ENCODE peak calls at places on chromosome 1, in six cellular contexts. Q is ovary, N is GM12892, U is NB4, T is IMR-90, G is breast epithelium. I is an unnamed sample.

GRCh38 chr1:20732071-20732587 is 374 bp downstream of the SH2D5 start:
- DNase-seq in N (peak; percentile 78), U (peak; percentile 33), Q (peak; percentile 61), G (no peak), T (peak; percentile 81), I (peak; percentile 65)

GRCh38 chr1:27018316-27018715 is 5.7 kb upstream of the TENT5B start:
- DNase-seq in T (no peak), G (no peak), Q (no peak), U (no peak), N (no peak), I (no peak)

GRCh38 chr1:109997867-109998229 is 13.3 kb downstream of the AHCYL1 start:
- DNase-seq in Q (no peak), U (no peak), N (no peak), G (no peak), T (no peak), I (no peak)

GRCh38 chr1:184487561-184488200 is 100.9 kb downstream of the C1orf21 start:
- DNase-seq in T (peak; percentile 80), Q (no peak), N (no peak), G (no peak), U (no peak), I (no peak)

GRCh38 chr1:1833916-1834325 is 55.7 kb upstream of the NADK start:
- DNase-seq in Q (no peak), G (no peak), T (peak; percentile 12), U (peak; percentile 15), N (peak; percentile 33), I (no peak)

GRCh38 chr1:31765041-31765467 is 914 bp upstream of the ADGRB2 start:
- DNase-seq in T (peak; percentile 19), Q (no peak), G (no peak), N (no peak), U (peak; percentile 62), I (no peak)

GRCh38 chr1:110495926-110496600 is 22.9 kb downstream of the KCNA10 start:
- DNase-seq in G (peak; percentile 72), Q (peak; percentile 88), N (peak; percentile 64), U (peak; percentile 79), T (peak; percentile 71), I (peak; percentile 75)

GRCh38 chr1:180358649-180359048 is 128.6 kb downstream of the LHX4 start:
- DNase-seq in Q (peak; percentile 44), U (no peak), G (no peak), T (peak; percentile 22), N (no peak), I (no peak)

GRCh38 chr1:57017717-57018116 is 51.9 kb upstream of the C8B start:
- DNase-seq in G (no peak), Q (no peak), T (no peak), U (peak; percentile 25), N (no peak), I (peak; percentile 4)

GRCh38 chr1:7482772-7483495 is 288.2 kb upstream of the VAMP3 start:
- DNase-seq in Q (no peak), G (no peak), N (no peak), T (no peak), U (no peak), I (no peak)

GRCh38 chr1:147762233-147763024 is 2.0 kb upstream of the GJA5 start:
- DNase-seq in U (no peak), N (no peak), T (no peak), G (no peak), Q (no peak), I (no peak)

GRCh38 chr1:47624531-47624930 is 186.7 kb downstream of the FOXD2 start:
- DNase-seq in Q (no peak), U (no peak), T (no peak), G (no peak), N (no peak), I (no peak)

GRCh38 chr1:44775930-44776748 is 799 bp downstream of the RPS8 start:
- DNase-seq in Q (no peak), U (peak; percentile 61), N (peak; percentile 31), T (no peak), G (no peak), I (no peak)

GRCh38 chr1:44777969-44778635 is 2.8 kb downstream of the RPS8 start:
- DNase-seq in U (peak; percentile 36), G (no peak), Q (no peak), T (no peak), N (no peak), I (no peak)

GRCh38 chr1:44777547-44777946 is 2.2 kb downstream of the RPS8 start:
- DNase-seq in U (no peak), Q (no peak), G (no peak), T (no peak), N (no peak), I (no peak)

GRCh38 chr1:44776749-44777068 is 1.4 kb downstream of the RPS8 start:
- DNase-seq in U (no peak), T (no peak), G (no peak), Q (no peak), N (no peak), I (no peak)

GRCh38 chr1:44775078-44775929 is at the start of gene RPS8:
- DNase-seq in G (peak; percentile 93), Q (peak; percentile 94), T (peak; percentile 93), N (peak; percentile 71), U (peak; percentile 95), I (peak; percentile 63)
- TF ChIP-seq POLR2A in G (peak; percentile 97), Q (peak; percentile 97), T (peak; percentile 99), N (peak; percentile 98), U (peak; percentile 97), I (peak; percentile 96)

GRCh38 chr1:46605242-46605641 is 1.2 kb upstream of the MKNK1 start:
- DNase-seq in N (no peak), T (no peak), U (peak; percentile 44), G (no peak), Q (no peak), I (no peak)

GRCh38 chr1:46603858-46604549 is at the start of gene MKNK1:
- DNase-seq in U (peak; percentile 93), G (peak; percentile 97), N (peak; percentile 99), Q (peak; percentile 99), T (peak; percentile 90), I (peak; percentile 97)

GRCh38 chr1:46599044-46599970 is 4.8 kb downstream of the MKNK1 start:
- DNase-seq in Q (no peak), N (no peak), G (no peak), U (no peak), T (no peak), I (no peak)

GRCh38 chr1:46603481-46603857 is 599 bp downstream of the MKNK1 start:
- DNase-seq in T (no peak), Q (no peak), U (no peak), G (no peak), N (no peak), I (no peak)

DNA sequence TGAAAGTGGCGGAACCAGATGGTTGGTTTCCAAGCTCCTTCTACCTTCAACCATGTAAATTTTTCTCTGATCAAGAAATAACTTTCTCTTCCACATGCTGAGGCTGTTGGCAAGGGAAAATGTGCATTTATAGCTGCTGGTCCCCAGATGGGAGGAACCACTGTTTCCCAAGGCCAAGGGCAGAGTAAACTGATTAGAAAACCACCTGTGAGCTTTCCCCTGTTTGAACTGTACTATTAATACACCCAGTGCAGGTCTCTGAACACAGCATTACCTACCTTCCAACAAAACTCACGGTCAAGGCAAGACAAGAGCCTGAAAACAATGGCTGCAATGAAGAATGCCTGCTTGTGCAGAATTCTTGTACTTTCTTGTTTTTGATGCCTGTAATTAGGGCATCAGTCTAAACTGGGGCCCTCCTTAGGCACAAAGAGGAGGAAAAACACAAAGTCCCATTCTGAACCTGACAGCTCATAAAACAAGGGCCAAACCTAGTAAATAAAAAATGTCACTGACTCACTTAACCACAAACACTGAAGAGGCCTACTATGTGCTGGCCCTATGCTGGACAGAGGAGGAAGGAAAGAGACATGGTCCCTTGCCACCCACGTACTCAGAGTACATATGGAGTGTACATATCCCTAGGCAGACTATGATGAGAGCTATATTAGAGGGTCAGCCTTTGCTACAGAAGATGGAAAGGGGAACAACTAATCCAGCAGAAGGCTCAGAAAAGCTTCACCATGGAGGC is 2.6 kb downstream of the MKNK1 start:
- DNase-seq in Q (no peak), G (no peak), N (no peak), T (no peak), U (no peak), I (no peak)
- TF ChIP-seq POLR2A in Q (no peak), G (no peak), N (no peak), T (no peak), U (no peak), I (no peak)

DNA sequence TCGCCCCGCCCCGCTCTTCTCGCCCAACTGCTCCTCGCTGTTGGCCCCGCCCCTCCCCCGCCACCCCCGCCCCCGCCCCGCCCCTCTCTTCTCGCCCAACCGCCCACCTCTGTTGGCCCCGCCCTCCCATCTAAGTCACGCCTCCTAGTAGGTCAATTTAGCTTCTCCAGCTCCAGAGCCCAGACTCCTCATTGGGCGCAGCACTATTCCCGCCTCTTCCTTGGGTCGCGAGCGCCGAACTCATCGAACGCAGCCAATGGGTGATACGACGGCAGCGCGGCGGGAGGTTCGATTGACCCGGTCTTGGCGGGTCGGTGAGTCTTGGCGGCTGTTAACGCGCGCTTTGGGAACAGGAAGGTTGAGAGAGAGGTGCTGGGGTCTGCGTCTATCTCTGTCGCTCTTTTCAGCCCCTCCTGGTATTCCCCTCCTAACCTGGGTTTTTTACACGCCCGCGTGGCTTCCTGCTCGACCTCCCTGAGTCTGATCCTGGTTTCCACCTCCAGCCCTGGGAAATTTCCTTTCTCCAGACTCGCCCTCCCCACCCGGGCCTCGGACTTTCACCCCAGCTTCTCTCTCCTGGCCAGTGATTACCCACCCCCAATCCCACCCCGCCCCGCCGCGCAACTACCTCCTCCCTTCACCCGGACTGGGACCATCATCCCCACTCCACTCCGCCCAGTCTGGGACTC is at the start of gene RAD54L:
- DNase-seq in Q (peak; percentile 98), N (peak; percentile 91), T (peak; percentile 99), G (peak; percentile 97), U (peak; percentile 99), I (peak; percentile 96)
- TF ChIP-seq POLR2A in Q (no peak), N (peak; percentile 81), T (peak; percentile 64), G (no peak), U (peak; percentile 71), I (peak; percentile 67)

GRCh38 chr1:25238046-25238445 is 5.7 kb upstream of the SYF2 start:
- DNase-seq in Q (no peak), U (no peak), G (no peak), T (no peak), N (no peak), I (no peak)

GRCh38 chr1:25245393-25245792 is 1.9 kb downstream of the RSRP1 start:
- DNase-seq in G (no peak), T (no peak), U (no peak), N (no peak), Q (no peak), I (no peak)

GRCh38 chr1:25243907-25244306 is 3.3 kb downstream of the RSRP1 start:
- DNase-seq in Q (no peak), U (no peak), T (no peak), N (no peak), G (no peak), I (no peak)

DNA sequence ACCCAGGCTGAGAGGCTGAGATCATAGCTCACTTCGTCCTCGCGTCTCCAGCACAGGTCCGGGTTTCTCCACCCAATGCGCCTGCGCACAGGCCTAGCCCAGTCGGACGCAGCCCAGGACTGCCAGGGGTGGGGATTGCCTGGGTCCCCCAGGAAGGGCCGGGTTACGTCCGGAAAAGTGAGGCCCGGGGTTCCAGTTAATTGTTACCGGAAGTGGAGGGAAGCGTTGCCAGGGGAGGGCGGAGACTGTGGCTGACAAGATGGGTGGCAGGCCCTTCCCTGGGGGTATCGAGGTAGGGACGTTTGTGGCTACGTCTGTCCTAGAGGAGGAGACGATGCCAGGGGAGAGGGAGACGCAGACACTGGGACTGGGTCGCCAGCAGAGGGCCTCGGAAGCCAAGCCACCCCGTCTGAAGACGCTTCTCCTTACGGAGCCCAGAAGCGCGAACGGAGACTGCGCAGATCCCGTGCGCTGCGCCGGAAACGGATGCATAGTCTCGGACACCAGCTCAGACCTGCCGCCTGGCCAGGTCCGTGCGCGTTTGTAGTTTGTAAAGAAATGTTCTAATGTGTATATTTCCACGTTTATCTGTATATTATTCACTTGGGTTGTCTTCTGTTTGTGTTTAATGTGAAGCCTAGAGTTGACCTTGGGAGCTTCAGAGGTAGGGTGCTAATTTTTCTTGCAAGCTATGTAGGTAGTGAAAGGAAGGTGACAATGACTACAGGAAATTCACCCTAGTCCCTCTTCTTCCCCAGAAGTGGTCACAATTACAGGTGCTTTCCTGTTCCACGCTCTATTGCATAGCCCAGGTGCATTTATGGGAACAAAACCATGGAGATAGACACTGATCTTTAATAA is 7.3 kb downstream of the RSRP1 start:
- DNase-seq in T (peak; percentile 87), G (peak; percentile 94), N (peak; percentile 86), Q (peak; percentile 91), U (peak; percentile 96), I (peak; percentile 28)
- TF ChIP-seq POLR2A in T (peak; percentile 59), G (no peak), N (peak; percentile 92), Q (no peak), U (peak; percentile 77), I (no peak)